ENCODE peak calls at places on chromosomes 16 and 17, in eight cellular contexts. One of them, this sample, is unnamed.

GRCh38 chr16:75710344-75710743 is 9.1 kb upstream of the DUXB start:
- DNase-seq in lower leg skin: no peak
- DNase-seq in H7: no peak
- DNase-seq in frontal cortex: no peak
- DNase-seq in stimulated activated CD8-positive, alpha-beta memory T cell treated with anti-CD3 and anti-CD28 coated beads, Interleukin-7, amount 100 ng/mL, for 1 hour: no peak
- DNase-seq in stimulated activated CD4-positive, alpha-beta T cell treated with anti-CD3 and anti-CD28 coated beads, TNF-alpha, amount 100 ng/mL, for 1 hour: no peak
- DNase-seq in RKO: no peak
- DNase-seq in ELR: no peak
- DNase-seq in this sample: no peak

GRCh38 chr17:76958974-76959373 is 90.8 kb downstream of the MGAT5B start:
- DNase-seq in lower leg skin: no peak
- DNase-seq in H7: no peak
- DNase-seq in frontal cortex: no peak
- DNase-seq in stimulated activated CD8-positive, alpha-beta memory T cell treated with anti-CD3 and anti-CD28 coated beads, Interleukin-7, amount 100 ng/mL, for 1 hour: no peak
- DNase-seq in stimulated activated CD4-positive, alpha-beta T cell treated with anti-CD3 and anti-CD28 coated beads, TNF-alpha, amount 100 ng/mL, for 1 hour: no peak
- DNase-seq in RKO: no peak
- DNase-seq in ELR: no peak
- DNase-seq in this sample: no peak

GRCh38 chr17:63645775-63646491 is 23.7 kb downstream of the MAP3K3 start:
- DNase-seq in lower leg skin: no peak
- DNase-seq in H7: no peak
- DNase-seq in frontal cortex: no peak
- DNase-seq in stimulated activated CD8-positive, alpha-beta memory T cell treated with anti-CD3 and anti-CD28 coated beads, Interleukin-7, amount 100 ng/mL, for 1 hour: no peak
- DNase-seq in stimulated activated CD4-positive, alpha-beta T cell treated with anti-CD3 and anti-CD28 coated beads, TNF-alpha, amount 100 ng/mL, for 1 hour: no peak
- DNase-seq in RKO: no peak
- DNase-seq in ELR: no peak
- DNase-seq in this sample: no peak

GRCh38 chr16:25707982-25708583 is 16.3 kb downstream of the HS3ST4 start:
- DNase-seq in lower leg skin: no peak
- DNase-seq in H7: peak; percentile 52
- DNase-seq in frontal cortex: no peak
- DNase-seq in stimulated activated CD8-positive, alpha-beta memory T cell treated with anti-CD3 and anti-CD28 coated beads, Interleukin-7, amount 100 ng/mL, for 1 hour: no peak
- DNase-seq in stimulated activated CD4-positive, alpha-beta T cell treated with anti-CD3 and anti-CD28 coated beads, TNF-alpha, amount 100 ng/mL, for 1 hour: no peak
- DNase-seq in RKO: peak; percentile 46
- DNase-seq in ELR: peak; percentile 6
- DNase-seq in this sample: no peak

GRCh38 chr16:57758331-57759117 is 23.0 kb downstream of the KATNB1 start:
- DNase-seq in lower leg skin: no peak
- DNase-seq in H7: no peak
- DNase-seq in frontal cortex: no peak
- DNase-seq in stimulated activated CD8-positive, alpha-beta memory T cell treated with anti-CD3 and anti-CD28 coated beads, Interleukin-7, amount 100 ng/mL, for 1 hour: no peak
- DNase-seq in stimulated activated CD4-positive, alpha-beta T cell treated with anti-CD3 and anti-CD28 coated beads, TNF-alpha, amount 100 ng/mL, for 1 hour: no peak
- DNase-seq in RKO: no peak
- DNase-seq in ELR: no peak
- DNase-seq in this sample: no peak

GRCh38 chr16:25256821-25257503 is 683 bp downstream of the ZKSCAN2 start:
- DNase-seq in lower leg skin: peak; percentile 15
- DNase-seq in H7: peak; percentile 44
- DNase-seq in frontal cortex: peak; percentile 21
- DNase-seq in stimulated activated CD8-positive, alpha-beta memory T cell treated with anti-CD3 and anti-CD28 coated beads, Interleukin-7, amount 100 ng/mL, for 1 hour: no peak
- DNase-seq in stimulated activated CD4-positive, alpha-beta T cell treated with anti-CD3 and anti-CD28 coated beads, TNF-alpha, amount 100 ng/mL, for 1 hour: no peak
- DNase-seq in RKO: peak; percentile 38
- DNase-seq in ELR: peak; percentile 48
- DNase-seq in this sample: no peak

GRCh38 chr16:19884611-19885455 is at the start of gene GPRC5B:
- DNase-seq in lower leg skin: peak; percentile 39
- DNase-seq in H7: peak; percentile 94
- DNase-seq in frontal cortex: peak; percentile 84
- DNase-seq in stimulated activated CD8-positive, alpha-beta memory T cell treated with anti-CD3 and anti-CD28 coated beads, Interleukin-7, amount 100 ng/mL, for 1 hour: no peak
- DNase-seq in stimulated activated CD4-positive, alpha-beta T cell treated with anti-CD3 and anti-CD28 coated beads, TNF-alpha, amount 100 ng/mL, for 1 hour: peak; percentile 31
- DNase-seq in RKO: no peak
- DNase-seq in ELR: peak; percentile 58
- DNase-seq in this sample: no peak

GRCh38 chr16:50900391-50900942 is 158.6 kb downstream of the CYLD start:
- DNase-seq in lower leg skin: no peak
- DNase-seq in H7: no peak
- DNase-seq in frontal cortex: no peak
- DNase-seq in stimulated activated CD8-positive, alpha-beta memory T cell treated with anti-CD3 and anti-CD28 coated beads, Interleukin-7, amount 100 ng/mL, for 1 hour: no peak
- DNase-seq in stimulated activated CD4-positive, alpha-beta T cell treated with anti-CD3 and anti-CD28 coated beads, TNF-alpha, amount 100 ng/mL, for 1 hour: no peak
- DNase-seq in RKO: no peak
- DNase-seq in ELR: no peak
- DNase-seq in this sample: no peak

GRCh38 chr16:4895366-4895765 is 41.6 kb downstream of the PPL start:
- DNase-seq in lower leg skin: no peak
- DNase-seq in H7: peak; percentile 60
- DNase-seq in frontal cortex: no peak
- DNase-seq in stimulated activated CD8-positive, alpha-beta memory T cell treated with anti-CD3 and anti-CD28 coated beads, Interleukin-7, amount 100 ng/mL, for 1 hour: no peak
- DNase-seq in stimulated activated CD4-positive, alpha-beta T cell treated with anti-CD3 and anti-CD28 coated beads, TNF-alpha, amount 100 ng/mL, for 1 hour: no peak
- DNase-seq in RKO: no peak
- DNase-seq in ELR: no peak
- DNase-seq in this sample: no peak

GRCh38 chr16:27439273-27440018 is 37.5 kb downstream of the IL21R start:
- DNase-seq in lower leg skin: no peak
- DNase-seq in H7: peak; percentile 48
- DNase-seq in frontal cortex: no peak
- DNase-seq in stimulated activated CD8-positive, alpha-beta memory T cell treated with anti-CD3 and anti-CD28 coated beads, Interleukin-7, amount 100 ng/mL, for 1 hour: no peak
- DNase-seq in stimulated activated CD4-positive, alpha-beta T cell treated with anti-CD3 and anti-CD28 coated beads, TNF-alpha, amount 100 ng/mL, for 1 hour: no peak
- DNase-seq in RKO: no peak
- DNase-seq in ELR: no peak
- DNase-seq in this sample: no peak

GRCh38 chr17:9472541-9472940 is 103.1 kb downstream of the STX8 start:
- DNase-seq in lower leg skin: no peak
- DNase-seq in H7: no peak
- DNase-seq in frontal cortex: no peak
- DNase-seq in stimulated activated CD8-positive, alpha-beta memory T cell treated with anti-CD3 and anti-CD28 coated beads, Interleukin-7, amount 100 ng/mL, for 1 hour: no peak
- DNase-seq in stimulated activated CD4-positive, alpha-beta T cell treated with anti-CD3 and anti-CD28 coated beads, TNF-alpha, amount 100 ng/mL, for 1 hour: no peak
- DNase-seq in RKO: no peak
- DNase-seq in ELR: peak; percentile 68
- DNase-seq in this sample: no peak

GRCh38 chr16:85984211-85984880 is 85.4 kb downstream of the IRF8 start:
- DNase-seq in lower leg skin: no peak
- DNase-seq in H7: no peak
- DNase-seq in frontal cortex: no peak
- DNase-seq in stimulated activated CD8-positive, alpha-beta memory T cell treated with anti-CD3 and anti-CD28 coated beads, Interleukin-7, amount 100 ng/mL, for 1 hour: no peak
- DNase-seq in stimulated activated CD4-positive, alpha-beta T cell treated with anti-CD3 and anti-CD28 coated beads, TNF-alpha, amount 100 ng/mL, for 1 hour: no peak
- DNase-seq in RKO: no peak
- DNase-seq in ELR: no peak
- DNase-seq in this sample: no peak

GRCh38 chr16:73054131-73054496 is 6.2 kb upstream of the ZFHX3 start:
- DNase-seq in lower leg skin: no peak
- DNase-seq in H7: peak; percentile 58
- DNase-seq in frontal cortex: no peak
- DNase-seq in stimulated activated CD8-positive, alpha-beta memory T cell treated with anti-CD3 and anti-CD28 coated beads, Interleukin-7, amount 100 ng/mL, for 1 hour: no peak
- DNase-seq in stimulated activated CD4-positive, alpha-beta T cell treated with anti-CD3 and anti-CD28 coated beads, TNF-alpha, amount 100 ng/mL, for 1 hour: no peak
- DNase-seq in RKO: no peak
- DNase-seq in ELR: peak; percentile 39
- DNase-seq in this sample: no peak

GRCh38 chr16:58814348-58814801 is 80.3 kb upstream of the GOT2 start:
- DNase-seq in lower leg skin: peak; percentile 22
- DNase-seq in H7: peak; percentile 70
- DNase-seq in frontal cortex: peak; percentile 12
- DNase-seq in stimulated activated CD8-positive, alpha-beta memory T cell treated with anti-CD3 and anti-CD28 coated beads, Interleukin-7, amount 100 ng/mL, for 1 hour: peak; percentile 2
- DNase-seq in stimulated activated CD4-positive, alpha-beta T cell treated with anti-CD3 and anti-CD28 coated beads, TNF-alpha, amount 100 ng/mL, for 1 hour: peak; percentile 7
- DNase-seq in RKO: peak; percentile 47
- DNase-seq in ELR: peak; percentile 57
- DNase-seq in this sample: no peak

This sample was measured in thoracic aorta.